ENCODE peak calls at places on chromosomes 5 and 9, in eight cellular contexts. One of them, this sample, is unnamed.

GRCh38 chr5:134374234-134374633 is 2.9 kb downstream of the UBE2B start:
- DNase-seq in stomach: no peak
- DNase-seq in midbrain: no peak
- DNase-seq in activated CD4-positive, alpha-beta T cell treated with anti-CD3 and anti-CD28 coated beads, Interleukin-2, amount 50 U/mL, for 48 hours: no peak
- DNase-seq in fibroblast of lung: no peak
- DNase-seq in NCI-H1694 treated with DMSO at 0.1 percent for 48 hours: no peak
- DNase-seq in activated naive CD4-positive, alpha-beta T cell treated with anti-CD3 and anti-CD28 coated beads for 36 hours: peak
- DNase-seq in aorta: no peak
- DNase-seq in this sample: no peak

GRCh38 chr5:77305921-77306320 is 95.4 kb downstream of the PDE8B start:
- DNase-seq in stomach: no peak
- DNase-seq in midbrain: no peak
- DNase-seq in activated CD4-positive, alpha-beta T cell treated with anti-CD3 and anti-CD28 coated beads, Interleukin-2, amount 50 U/mL, for 48 hours: no peak
- DNase-seq in fibroblast of lung: peak
- DNase-seq in NCI-H1694 treated with DMSO at 0.1 percent for 48 hours: no peak
- DNase-seq in activated naive CD4-positive, alpha-beta T cell treated with anti-CD3 and anti-CD28 coated beads for 36 hours: no peak
- DNase-seq in aorta: peak
- DNase-seq in this sample: no peak

GRCh38 chr5:1294839-1295649 is at the start of gene TERT:
- DNase-seq in stomach: peak
- DNase-seq in midbrain: no peak
- DNase-seq in activated CD4-positive, alpha-beta T cell treated with anti-CD3 and anti-CD28 coated beads, Interleukin-2, amount 50 U/mL, for 48 hours: peak
- DNase-seq in fibroblast of lung: no peak
- DNase-seq in NCI-H1694 treated with DMSO at 0.1 percent for 48 hours: no peak
- DNase-seq in activated naive CD4-positive, alpha-beta T cell treated with anti-CD3 and anti-CD28 coated beads for 36 hours: peak
- DNase-seq in aorta: peak
- DNase-seq in this sample: peak

GRCh38 chr9:21316032-21316842 is 11.1 kb upstream of the IFNA5 start:
- DNase-seq in stomach: no peak
- DNase-seq in midbrain: no peak
- DNase-seq in activated CD4-positive, alpha-beta T cell treated with anti-CD3 and anti-CD28 coated beads, Interleukin-2, amount 50 U/mL, for 48 hours: no peak
- DNase-seq in fibroblast of lung: peak
- DNase-seq in NCI-H1694 treated with DMSO at 0.1 percent for 48 hours: no peak
- DNase-seq in activated naive CD4-positive, alpha-beta T cell treated with anti-CD3 and anti-CD28 coated beads for 36 hours: no peak
- DNase-seq in aorta: no peak
- DNase-seq in this sample: no peak

GRCh38 chr9:4955836-4956235 is 29.2 kb upstream of the JAK2 start:
- DNase-seq in stomach: no peak
- DNase-seq in midbrain: no peak
- DNase-seq in activated CD4-positive, alpha-beta T cell treated with anti-CD3 and anti-CD28 coated beads, Interleukin-2, amount 50 U/mL, for 48 hours: no peak
- DNase-seq in fibroblast of lung: no peak
- DNase-seq in NCI-H1694 treated with DMSO at 0.1 percent for 48 hours: no peak
- DNase-seq in activated naive CD4-positive, alpha-beta T cell treated with anti-CD3 and anti-CD28 coated beads for 36 hours: no peak
- DNase-seq in aorta: no peak
- DNase-seq in this sample: no peak

GRCh38 chr5:106028314-106028713 is 1642.4 kb downstream of the EFNA5 start:
- DNase-seq in stomach: no peak
- DNase-seq in midbrain: no peak
- DNase-seq in activated CD4-positive, alpha-beta T cell treated with anti-CD3 and anti-CD28 coated beads, Interleukin-2, amount 50 U/mL, for 48 hours: no peak
- DNase-seq in fibroblast of lung: peak
- DNase-seq in NCI-H1694 treated with DMSO at 0.1 percent for 48 hours: no peak
- DNase-seq in activated naive CD4-positive, alpha-beta T cell treated with anti-CD3 and anti-CD28 coated beads for 36 hours: no peak
- DNase-seq in aorta: no peak
- DNase-seq in this sample: no peak

GRCh38 chr9:135559606-135560005 is 1.9 kb upstream of the PAEP start:
- DNase-seq in stomach: no peak
- DNase-seq in midbrain: no peak
- DNase-seq in activated CD4-positive, alpha-beta T cell treated with anti-CD3 and anti-CD28 coated beads, Interleukin-2, amount 50 U/mL, for 48 hours: no peak
- DNase-seq in fibroblast of lung: no peak
- DNase-seq in NCI-H1694 treated with DMSO at 0.1 percent for 48 hours: no peak
- DNase-seq in activated naive CD4-positive, alpha-beta T cell treated with anti-CD3 and anti-CD28 coated beads for 36 hours: no peak
- DNase-seq in aorta: no peak
- DNase-seq in this sample: no peak

GRCh38 chr9:85522459-85523092 is 219.2 kb downstream of the AGTPBP1 start:
- DNase-seq in stomach: no peak
- DNase-seq in midbrain: no peak
- DNase-seq in activated CD4-positive, alpha-beta T cell treated with anti-CD3 and anti-CD28 coated beads, Interleukin-2, amount 50 U/mL, for 48 hours: peak
- DNase-seq in fibroblast of lung: peak
- DNase-seq in NCI-H1694 treated with DMSO at 0.1 percent for 48 hours: no peak
- DNase-seq in activated naive CD4-positive, alpha-beta T cell treated with anti-CD3 and anti-CD28 coated beads for 36 hours: peak
- DNase-seq in aorta: peak
- DNase-seq in this sample: peak

GRCh38 chr5:83554133-83554532 is 82.6 kb downstream of the VCAN start:
- DNase-seq in stomach: no peak
- DNase-seq in midbrain: no peak
- DNase-seq in activated CD4-positive, alpha-beta T cell treated with anti-CD3 and anti-CD28 coated beads, Interleukin-2, amount 50 U/mL, for 48 hours: no peak
- DNase-seq in fibroblast of lung: no peak
- DNase-seq in NCI-H1694 treated with DMSO at 0.1 percent for 48 hours: no peak
- DNase-seq in activated naive CD4-positive, alpha-beta T cell treated with anti-CD3 and anti-CD28 coated beads for 36 hours: no peak
- DNase-seq in aorta: no peak
- DNase-seq in this sample: no peak

GRCh38 chr5:60395712-60396329 is 304.1 kb downstream of the DEPDC1B start:
- DNase-seq in stomach: no peak
- DNase-seq in midbrain: no peak
- DNase-seq in activated CD4-positive, alpha-beta T cell treated with anti-CD3 and anti-CD28 coated beads, Interleukin-2, amount 50 U/mL, for 48 hours: no peak
- DNase-seq in fibroblast of lung: no peak
- DNase-seq in NCI-H1694 treated with DMSO at 0.1 percent for 48 hours: no peak
- DNase-seq in activated naive CD4-positive, alpha-beta T cell treated with anti-CD3 and anti-CD28 coated beads for 36 hours: no peak
- DNase-seq in aorta: no peak
- DNase-seq in this sample: no peak

GRCh38 chr9:69660304-69660703 is 11.9 kb downstream of the APBA1 start:
- DNase-seq in stomach: no peak
- DNase-seq in midbrain: no peak
- DNase-seq in activated CD4-positive, alpha-beta T cell treated with anti-CD3 and anti-CD28 coated beads, Interleukin-2, amount 50 U/mL, for 48 hours: no peak
- DNase-seq in fibroblast of lung: no peak
- DNase-seq in NCI-H1694 treated with DMSO at 0.1 percent for 48 hours: peak
- DNase-seq in activated naive CD4-positive, alpha-beta T cell treated with anti-CD3 and anti-CD28 coated beads for 36 hours: no peak
- DNase-seq in aorta: no peak
- DNase-seq in this sample: no peak

GRCh38 chr5:87825583-87825982 is 412.9 kb upstream of the CCNH start:
- DNase-seq in stomach: no peak
- DNase-seq in midbrain: no peak
- DNase-seq in activated CD4-positive, alpha-beta T cell treated with anti-CD3 and anti-CD28 coated beads, Interleukin-2, amount 50 U/mL, for 48 hours: no peak
- DNase-seq in fibroblast of lung: no peak
- DNase-seq in NCI-H1694 treated with DMSO at 0.1 percent for 48 hours: no peak
- DNase-seq in activated naive CD4-positive, alpha-beta T cell treated with anti-CD3 and anti-CD28 coated beads for 36 hours: no peak
- DNase-seq in aorta: no peak
- DNase-seq in this sample: no peak

GRCh38 chr9:87546704-87547103 is 49.0 kb downstream of the DAPK1 start:
- DNase-seq in stomach: no peak
- DNase-seq in midbrain: no peak
- DNase-seq in activated CD4-positive, alpha-beta T cell treated with anti-CD3 and anti-CD28 coated beads, Interleukin-2, amount 50 U/mL, for 48 hours: no peak
- DNase-seq in fibroblast of lung: peak
- DNase-seq in NCI-H1694 treated with DMSO at 0.1 percent for 48 hours: no peak
- DNase-seq in activated naive CD4-positive, alpha-beta T cell treated with anti-CD3 and anti-CD28 coated beads for 36 hours: no peak
- DNase-seq in aorta: no peak
- DNase-seq in this sample: no peak

GRCh38 chr9:33443047-33443446 is 4.3 kb downstream of the AQP3 start:
- DNase-seq in stomach: no peak
- DNase-seq in midbrain: no peak
- DNase-seq in activated CD4-positive, alpha-beta T cell treated with anti-CD3 and anti-CD28 coated beads, Interleukin-2, amount 50 U/mL, for 48 hours: no peak
- DNase-seq in fibroblast of lung: peak
- DNase-seq in NCI-H1694 treated with DMSO at 0.1 percent for 48 hours: no peak
- DNase-seq in activated naive CD4-positive, alpha-beta T cell treated with anti-CD3 and anti-CD28 coated beads for 36 hours: no peak
- DNase-seq in aorta: no peak
- DNase-seq in this sample: no peak

GRCh38 chr9:6552738-6553121 is 92.8 kb downstream of the GLDC start:
- DNase-seq in stomach: no peak
- DNase-seq in midbrain: no peak
- DNase-seq in activated CD4-positive, alpha-beta T cell treated with anti-CD3 and anti-CD28 coated beads, Interleukin-2, amount 50 U/mL, for 48 hours: no peak
- DNase-seq in fibroblast of lung: peak
- DNase-seq in NCI-H1694 treated with DMSO at 0.1 percent for 48 hours: no peak
- DNase-seq in activated naive CD4-positive, alpha-beta T cell treated with anti-CD3 and anti-CD28 coated beads for 36 hours: no peak
- DNase-seq in aorta: no peak
- DNase-seq in this sample: no peak

GRCh38 chr5:57447656-57448055 is 35.0 kb downstream of the ACTBL2 start:
- DNase-seq in stomach: no peak
- DNase-seq in midbrain: no peak
- DNase-seq in activated CD4-positive, alpha-beta T cell treated with anti-CD3 and anti-CD28 coated beads, Interleukin-2, amount 50 U/mL, for 48 hours: no peak
- DNase-seq in fibroblast of lung: no peak
- DNase-seq in NCI-H1694 treated with DMSO at 0.1 percent for 48 hours: no peak
- DNase-seq in activated naive CD4-positive, alpha-beta T cell treated with anti-CD3 and anti-CD28 coated beads for 36 hours: no peak
- DNase-seq in aorta: no peak
- DNase-seq in this sample: no peak

GRCh38 chr9:17521456-17521855 is 57.4 kb upstream of the SH3GL2 start:
- DNase-seq in stomach: no peak
- DNase-seq in midbrain: no peak
- DNase-seq in activated CD4-positive, alpha-beta T cell treated with anti-CD3 and anti-CD28 coated beads, Interleukin-2, amount 50 U/mL, for 48 hours: no peak
- DNase-seq in fibroblast of lung: no peak
- DNase-seq in NCI-H1694 treated with DMSO at 0.1 percent for 48 hours: no peak
- DNase-seq in activated naive CD4-positive, alpha-beta T cell treated with anti-CD3 and anti-CD28 coated beads for 36 hours: no peak
- DNase-seq in aorta: no peak
- DNase-seq in this sample: no peak

GRCh38 chr5:981466-981865 is 27.1 kb upstream of the NKD2 start:
- DNase-seq in stomach: no peak
- DNase-seq in midbrain: no peak
- DNase-seq in activated CD4-positive, alpha-beta T cell treated with anti-CD3 and anti-CD28 coated beads, Interleukin-2, amount 50 U/mL, for 48 hours: no peak
- DNase-seq in fibroblast of lung: no peak
- DNase-seq in NCI-H1694 treated with DMSO at 0.1 percent for 48 hours: no peak
- DNase-seq in activated naive CD4-positive, alpha-beta T cell treated with anti-CD3 and anti-CD28 coated beads for 36 hours: no peak
- DNase-seq in aorta: no peak
- DNase-seq in this sample: no peak

GRCh38 chr5:174412941-174413340 is 311.4 kb upstream of the MSX2 start:
- DNase-seq in stomach: no peak
- DNase-seq in midbrain: no peak
- DNase-seq in activated CD4-positive, alpha-beta T cell treated with anti-CD3 and anti-CD28 coated beads, Interleukin-2, amount 50 U/mL, for 48 hours: no peak
- DNase-seq in fibroblast of lung: peak
- DNase-seq in NCI-H1694 treated with DMSO at 0.1 percent for 48 hours: no peak
- DNase-seq in activated naive CD4-positive, alpha-beta T cell treated with anti-CD3 and anti-CD28 coated beads for 36 hours: no peak
- DNase-seq in aorta: no peak
- DNase-seq in this sample: no peak

GRCh38 chr9:137311971-137312851 is 10.1 kb upstream of the NRARP start:
- DNase-seq in stomach: no peak
- DNase-seq in midbrain: no peak
- DNase-seq in activated CD4-positive, alpha-beta T cell treated with anti-CD3 and anti-CD28 coated beads, Interleukin-2, amount 50 U/mL, for 48 hours: no peak
- DNase-seq in fibroblast of lung: no peak
- DNase-seq in NCI-H1694 treated with DMSO at 0.1 percent for 48 hours: no peak
- DNase-seq in activated naive CD4-positive, alpha-beta T cell treated with anti-CD3 and anti-CD28 coated beads for 36 hours: no peak
- DNase-seq in aorta: peak
- DNase-seq in this sample: no peak

GRCh38 chr9:128607642-128608350 is 48.9 kb downstream of the DYNC2I2 start:
- DNase-seq in stomach: peak
- DNase-seq in midbrain: peak
- DNase-seq in activated CD4-positive, alpha-beta T cell treated with anti-CD3 and anti-CD28 coated beads, Interleukin-2, amount 50 U/mL, for 48 hours: no peak
- DNase-seq in fibroblast of lung: peak
- DNase-seq in NCI-H1694 treated with DMSO at 0.1 percent for 48 hours: no peak
- DNase-seq in activated naive CD4-positive, alpha-beta T cell treated with anti-CD3 and anti-CD28 coated beads for 36 hours: no peak
- DNase-seq in aorta: peak
- DNase-seq in this sample: no peak

GRCh38 chr9:17052626-17053025 is 82.2 kb upstream of the CNTLN start:
- DNase-seq in stomach: no peak
- DNase-seq in midbrain: no peak
- DNase-seq in activated CD4-positive, alpha-beta T cell treated with anti-CD3 and anti-CD28 coated beads, Interleukin-2, amount 50 U/mL, for 48 hours: no peak
- DNase-seq in fibroblast of lung: no peak
- DNase-seq in NCI-H1694 treated with DMSO at 0.1 percent for 48 hours: no peak
- DNase-seq in activated naive CD4-positive, alpha-beta T cell treated with anti-CD3 and anti-CD28 coated beads for 36 hours: no peak
- DNase-seq in aorta: no peak
- DNase-seq in this sample: no peak

GRCh38 chr9:105308448-105309412 is 64.3 kb downstream of the SLC44A1 start:
- DNase-seq in stomach: no peak
- DNase-seq in midbrain: no peak
- DNase-seq in activated CD4-positive, alpha-beta T cell treated with anti-CD3 and anti-CD28 coated beads, Interleukin-2, amount 50 U/mL, for 48 hours: no peak
- DNase-seq in fibroblast of lung: no peak
- DNase-seq in NCI-H1694 treated with DMSO at 0.1 percent for 48 hours: no peak
- DNase-seq in activated naive CD4-positive, alpha-beta T cell treated with anti-CD3 and anti-CD28 coated beads for 36 hours: no peak
- DNase-seq in aorta: no peak
- DNase-seq in this sample: no peak

GRCh38 chr9:69299316-69299715 is 25.7 kb upstream of the ENTREP1 start:
- DNase-seq in stomach: no peak
- DNase-seq in midbrain: no peak
- DNase-seq in activated CD4-positive, alpha-beta T cell treated with anti-CD3 and anti-CD28 coated beads, Interleukin-2, amount 50 U/mL, for 48 hours: no peak
- DNase-seq in fibroblast of lung: no peak
- DNase-seq in NCI-H1694 treated with DMSO at 0.1 percent for 48 hours: no peak
- DNase-seq in activated naive CD4-positive, alpha-beta T cell treated with anti-CD3 and anti-CD28 coated beads for 36 hours: no peak
- DNase-seq in aorta: no peak
- DNase-seq in this sample: no peak

GRCh38 chr5:14123974-14124482 is 19.1 kb upstream of the TRIO start:
- DNase-seq in stomach: no peak
- DNase-seq in midbrain: no peak
- DNase-seq in activated CD4-positive, alpha-beta T cell treated with anti-CD3 and anti-CD28 coated beads, Interleukin-2, amount 50 U/mL, for 48 hours: no peak
- DNase-seq in fibroblast of lung: no peak
- DNase-seq in NCI-H1694 treated with DMSO at 0.1 percent for 48 hours: peak
- DNase-seq in activated naive CD4-positive, alpha-beta T cell treated with anti-CD3 and anti-CD28 coated beads for 36 hours: no peak
- DNase-seq in aorta: no peak
- DNase-seq in this sample: no peak

GRCh38 chr5:43661102-43661501 is 58.1 kb downstream of the NNT start:
- DNase-seq in stomach: no peak
- DNase-seq in midbrain: no peak
- DNase-seq in activated CD4-positive, alpha-beta T cell treated with anti-CD3 and anti-CD28 coated beads, Interleukin-2, amount 50 U/mL, for 48 hours: peak
- DNase-seq in fibroblast of lung: peak
- DNase-seq in NCI-H1694 treated with DMSO at 0.1 percent for 48 hours: peak
- DNase-seq in activated naive CD4-positive, alpha-beta T cell treated with anti-CD3 and anti-CD28 coated beads for 36 hours: peak
- DNase-seq in aorta: no peak
- DNase-seq in this sample: peak

GRCh38 chr5:27020965-27021364 is 17.4 kb downstream of the CDH9 start:
- DNase-seq in stomach: no peak
- DNase-seq in midbrain: no peak
- DNase-seq in activated CD4-positive, alpha-beta T cell treated with anti-CD3 and anti-CD28 coated beads, Interleukin-2, amount 50 U/mL, for 48 hours: no peak
- DNase-seq in fibroblast of lung: peak
- DNase-seq in NCI-H1694 treated with DMSO at 0.1 percent for 48 hours: peak
- DNase-seq in activated naive CD4-positive, alpha-beta T cell treated with anti-CD3 and anti-CD28 coated beads for 36 hours: no peak
- DNase-seq in aorta: no peak
- DNase-seq in this sample: no peak

GRCh38 chr5:93532370-93532769 is 48.6 kb downstream of the NR2F1-AS1 start:
- DNase-seq in stomach: peak
- DNase-seq in midbrain: peak
- DNase-seq in activated CD4-positive, alpha-beta T cell treated with anti-CD3 and anti-CD28 coated beads, Interleukin-2, amount 50 U/mL, for 48 hours: no peak
- DNase-seq in fibroblast of lung: peak
- DNase-seq in NCI-H1694 treated with DMSO at 0.1 percent for 48 hours: no peak
- DNase-seq in activated naive CD4-positive, alpha-beta T cell treated with anti-CD3 and anti-CD28 coated beads for 36 hours: no peak
- DNase-seq in aorta: peak
- DNase-seq in this sample: no peak

GRCh38 chr5:132466453-132467291 is 23.9 kb downstream of the IRF1 start:
- DNase-seq in stomach: peak
- DNase-seq in midbrain: no peak
- DNase-seq in activated CD4-positive, alpha-beta T cell treated with anti-CD3 and anti-CD28 coated beads, Interleukin-2, amount 50 U/mL, for 48 hours: peak
- DNase-seq in fibroblast of lung: peak
- DNase-seq in NCI-H1694 treated with DMSO at 0.1 percent for 48 hours: peak
- DNase-seq in activated naive CD4-positive, alpha-beta T cell treated with anti-CD3 and anti-CD28 coated beads for 36 hours: peak
- DNase-seq in aorta: peak
- DNase-seq in this sample: peak

GRCh38 chr5:122091942-122092600 is 14.0 kb upstream of the LOX start:
- DNase-seq in stomach: no peak
- DNase-seq in midbrain: peak
- DNase-seq in activated CD4-positive, alpha-beta T cell treated with anti-CD3 and anti-CD28 coated beads, Interleukin-2, amount 50 U/mL, for 48 hours: no peak
- DNase-seq in fibroblast of lung: peak
- DNase-seq in NCI-H1694 treated with DMSO at 0.1 percent for 48 hours: peak
- DNase-seq in activated naive CD4-positive, alpha-beta T cell treated with anti-CD3 and anti-CD28 coated beads for 36 hours: no peak
- DNase-seq in aorta: no peak
- DNase-seq in this sample: no peak

GRCh38 chr9:137960496-137960895 is 82.9 kb downstream of the CACNA1B start:
- DNase-seq in stomach: peak
- DNase-seq in midbrain: no peak
- DNase-seq in activated CD4-positive, alpha-beta T cell treated with anti-CD3 and anti-CD28 coated beads, Interleukin-2, amount 50 U/mL, for 48 hours: no peak
- DNase-seq in fibroblast of lung: no peak
- DNase-seq in NCI-H1694 treated with DMSO at 0.1 percent for 48 hours: no peak
- DNase-seq in activated naive CD4-positive, alpha-beta T cell treated with anti-CD3 and anti-CD28 coated beads for 36 hours: peak
- DNase-seq in aorta: no peak
- DNase-seq in this sample: no peak

This sample was measured in stimulated activated naive CD8-positive, alpha-beta T cell treated with anti-CD3 and anti-CD28 coated beads, Interleukin-15, Interleukin-2, amounts not matched to agents 100 U/mL and 50 U/mL, for 24 hours.